ENCODE peak calls at places on chromosomes 5 and 9, in four cellular contexts. One of them, this sample, is unnamed.

GRCh38 chr5:150180241-150181027 is 9.4 kb upstream of the SLC6A7 start:
- DNase-seq in stimulated activated CD4-positive, alpha-beta T cell treated with anti-CD3 and anti-CD28 coated beads, TNF-alpha, amount 100 ng/mL, for 48 hours: no peak
- DNase-seq in WTC11: no peak
- DNase-seq in IMR-90: peak
- DNase-seq in this sample: no peak

GRCh38 chr9:133892193-133892920 is 99.8 kb downstream of the VAV2 start:
- DNase-seq in stimulated activated CD4-positive, alpha-beta T cell treated with anti-CD3 and anti-CD28 coated beads, TNF-alpha, amount 100 ng/mL, for 48 hours: no peak
- DNase-seq in WTC11: no peak
- DNase-seq in IMR-90: no peak
- DNase-seq in this sample: no peak

GRCh38 chr9:121673576-121673975 is 22.1 kb downstream of the DAB2IP start:
- DNase-seq in stimulated activated CD4-positive, alpha-beta T cell treated with anti-CD3 and anti-CD28 coated beads, TNF-alpha, amount 100 ng/mL, for 48 hours: no peak
- DNase-seq in WTC11: no peak
- DNase-seq in IMR-90: no peak
- DNase-seq in this sample: no peak

GRCh38 chr5:8184455-8185063 is 315.6 kb downstream of the MTRR start:
- DNase-seq in stimulated activated CD4-positive, alpha-beta T cell treated with anti-CD3 and anti-CD28 coated beads, TNF-alpha, amount 100 ng/mL, for 48 hours: peak
- DNase-seq in WTC11: peak
- DNase-seq in IMR-90: peak
- DNase-seq in this sample: no peak

GRCh38 chr9:87554177-87554940 is 56.7 kb downstream of the DAPK1 start:
- DNase-seq in stimulated activated CD4-positive, alpha-beta T cell treated with anti-CD3 and anti-CD28 coated beads, TNF-alpha, amount 100 ng/mL, for 48 hours: no peak
- DNase-seq in WTC11: no peak
- DNase-seq in IMR-90: no peak
- DNase-seq in this sample: no peak

GRCh38 chr9:5834214-5834613 is 1.3 kb upstream of the ERMP1 start:
- DNase-seq in stimulated activated CD4-positive, alpha-beta T cell treated with anti-CD3 and anti-CD28 coated beads, TNF-alpha, amount 100 ng/mL, for 48 hours: no peak
- DNase-seq in WTC11: no peak
- DNase-seq in IMR-90: no peak
- DNase-seq in this sample: no peak

GRCh38 chr5:38831909-38832308 is 13.9 kb upstream of the OSMR start:
- DNase-seq in stimulated activated CD4-positive, alpha-beta T cell treated with anti-CD3 and anti-CD28 coated beads, TNF-alpha, amount 100 ng/mL, for 48 hours: no peak
- DNase-seq in WTC11: peak
- DNase-seq in IMR-90: peak
- DNase-seq in this sample: no peak

GRCh38 chr5:71859515-71859914 is 140.4 kb downstream of the CARTPT start:
- DNase-seq in stimulated activated CD4-positive, alpha-beta T cell treated with anti-CD3 and anti-CD28 coated beads, TNF-alpha, amount 100 ng/mL, for 48 hours: no peak
- DNase-seq in WTC11: no peak
- DNase-seq in IMR-90: no peak
- DNase-seq in this sample: no peak

GRCh38 chr9:111038336-111039202 is at the start of gene LPAR1:
- DNase-seq in stimulated activated CD4-positive, alpha-beta T cell treated with anti-CD3 and anti-CD28 coated beads, TNF-alpha, amount 100 ng/mL, for 48 hours: no peak
- DNase-seq in WTC11: peak
- DNase-seq in IMR-90: peak
- DNase-seq in this sample: no peak

GRCh38 chr5:27906911-27907590 is 868.7 kb upstream of the CDH9 start:
- DNase-seq in stimulated activated CD4-positive, alpha-beta T cell treated with anti-CD3 and anti-CD28 coated beads, TNF-alpha, amount 100 ng/mL, for 48 hours: no peak
- DNase-seq in WTC11: no peak
- DNase-seq in IMR-90: no peak
- DNase-seq in this sample: no peak

GRCh38 chr9:135038826-135039225 is 48.6 kb upstream of the OLFM1 start:
- DNase-seq in stimulated activated CD4-positive, alpha-beta T cell treated with anti-CD3 and anti-CD28 coated beads, TNF-alpha, amount 100 ng/mL, for 48 hours: no peak
- DNase-seq in WTC11: no peak
- DNase-seq in IMR-90: no peak
- DNase-seq in this sample: no peak

GRCh38 chr5:170363671-170364070 is 25.5 kb downstream of the KCNMB1 start:
- DNase-seq in stimulated activated CD4-positive, alpha-beta T cell treated with anti-CD3 and anti-CD28 coated beads, TNF-alpha, amount 100 ng/mL, for 48 hours: no peak
- DNase-seq in WTC11: no peak
- DNase-seq in IMR-90: no peak
- DNase-seq in this sample: no peak

GRCh38 chr9:72305102-72305546 is 59.9 kb downstream of the ZFAND5 start:
- DNase-seq in stimulated activated CD4-positive, alpha-beta T cell treated with anti-CD3 and anti-CD28 coated beads, TNF-alpha, amount 100 ng/mL, for 48 hours: no peak
- DNase-seq in WTC11: peak
- DNase-seq in IMR-90: peak
- DNase-seq in this sample: no peak

GRCh38 chr5:145347026-145347616 is 488.0 kb downstream of the PRELID2 start:
- DNase-seq in stimulated activated CD4-positive, alpha-beta T cell treated with anti-CD3 and anti-CD28 coated beads, TNF-alpha, amount 100 ng/mL, for 48 hours: no peak
- DNase-seq in WTC11: no peak
- DNase-seq in IMR-90: peak
- DNase-seq in this sample: no peak

GRCh38 chr5:130937046-130937445 is 228.0 kb downstream of the HINT1 start:
- DNase-seq in stimulated activated CD4-positive, alpha-beta T cell treated with anti-CD3 and anti-CD28 coated beads, TNF-alpha, amount 100 ng/mL, for 48 hours: no peak
- DNase-seq in WTC11: no peak
- DNase-seq in IMR-90: no peak
- DNase-seq in this sample: no peak

GRCh38 chr9:131382850-131383729 is 10.8 kb upstream of the PRRC2B start:
- DNase-seq in stimulated activated CD4-positive, alpha-beta T cell treated with anti-CD3 and anti-CD28 coated beads, TNF-alpha, amount 100 ng/mL, for 48 hours: no peak
- DNase-seq in WTC11: peak
- DNase-seq in IMR-90: peak
- DNase-seq in this sample: no peak

GRCh38 chr5:141420855-141421488 is at the start of gene PCDHGA11:
- DNase-seq in stimulated activated CD4-positive, alpha-beta T cell treated with anti-CD3 and anti-CD28 coated beads, TNF-alpha, amount 100 ng/mL, for 48 hours: no peak
- DNase-seq in WTC11: peak
- DNase-seq in IMR-90: peak
- DNase-seq in this sample: no peak

GRCh38 chr5:17373406-17374110 is 124.5 kb upstream of the TAF11L2 start:
- DNase-seq in stimulated activated CD4-positive, alpha-beta T cell treated with anti-CD3 and anti-CD28 coated beads, TNF-alpha, amount 100 ng/mL, for 48 hours: no peak
- DNase-seq in WTC11: no peak
- DNase-seq in IMR-90: no peak
- DNase-seq in this sample: no peak

GRCh38 chr5:1033606-1034420 is 25.2 kb downstream of the NKD2 start:
- DNase-seq in stimulated activated CD4-positive, alpha-beta T cell treated with anti-CD3 and anti-CD28 coated beads, TNF-alpha, amount 100 ng/mL, for 48 hours: no peak
- DNase-seq in WTC11: no peak
- DNase-seq in IMR-90: no peak
- DNase-seq in this sample: no peak

GRCh38 chr5:112772095-112772494 is 34.4 kb downstream of the APC start:
- DNase-seq in stimulated activated CD4-positive, alpha-beta T cell treated with anti-CD3 and anti-CD28 coated beads, TNF-alpha, amount 100 ng/mL, for 48 hours: no peak
- DNase-seq in WTC11: no peak
- DNase-seq in IMR-90: peak
- DNase-seq in this sample: no peak

GRCh38 chr9:133955821-133956411 is 36.2 kb downstream of the VAV2 start:
- DNase-seq in stimulated activated CD4-positive, alpha-beta T cell treated with anti-CD3 and anti-CD28 coated beads, TNF-alpha, amount 100 ng/mL, for 48 hours: peak
- DNase-seq in WTC11: peak
- DNase-seq in IMR-90: peak
- DNase-seq in this sample: no peak

GRCh38 chr5:139439013-139439903 is at the start of gene DNAJC18:
- DNase-seq in stimulated activated CD4-positive, alpha-beta T cell treated with anti-CD3 and anti-CD28 coated beads, TNF-alpha, amount 100 ng/mL, for 48 hours: peak
- DNase-seq in WTC11: peak
- DNase-seq in IMR-90: peak
- DNase-seq in this sample: peak

GRCh38 chr9:97478301-97478981 is 23.0 kb upstream of the TMOD1 start:
- DNase-seq in stimulated activated CD4-positive, alpha-beta T cell treated with anti-CD3 and anti-CD28 coated beads, TNF-alpha, amount 100 ng/mL, for 48 hours: no peak
- DNase-seq in WTC11: no peak
- DNase-seq in IMR-90: no peak
- DNase-seq in this sample: no peak

GRCh38 chr9:131264231-131264630 is 12.1 kb downstream of the FAM78A start:
- DNase-seq in stimulated activated CD4-positive, alpha-beta T cell treated with anti-CD3 and anti-CD28 coated beads, TNF-alpha, amount 100 ng/mL, for 48 hours: no peak
- DNase-seq in WTC11: no peak
- DNase-seq in IMR-90: no peak
- DNase-seq in this sample: no peak

GRCh38 chr5:106894964-106895363 is 775.8 kb downstream of the EFNA5 start:
- DNase-seq in stimulated activated CD4-positive, alpha-beta T cell treated with anti-CD3 and anti-CD28 coated beads, TNF-alpha, amount 100 ng/mL, for 48 hours: no peak
- DNase-seq in WTC11: no peak
- DNase-seq in IMR-90: peak
- DNase-seq in this sample: no peak

GRCh38 chr9:116569111-116569510 is 118.0 kb upstream of the TRIM32 start:
- DNase-seq in stimulated activated CD4-positive, alpha-beta T cell treated with anti-CD3 and anti-CD28 coated beads, TNF-alpha, amount 100 ng/mL, for 48 hours: no peak
- DNase-seq in WTC11: no peak
- DNase-seq in IMR-90: no peak
- DNase-seq in this sample: no peak

GRCh38 chr9:21970800-21971620 is 23.2 kb downstream of the CDKN2A start:
- DNase-seq in stimulated activated CD4-positive, alpha-beta T cell treated with anti-CD3 and anti-CD28 coated beads, TNF-alpha, amount 100 ng/mL, for 48 hours: no peak
- DNase-seq in WTC11: no peak
- DNase-seq in IMR-90: no peak
- DNase-seq in this sample: no peak

GRCh38 chr5:31047007-31047406 is 146.5 kb upstream of the CDH6 start:
- DNase-seq in stimulated activated CD4-positive, alpha-beta T cell treated with anti-CD3 and anti-CD28 coated beads, TNF-alpha, amount 100 ng/mL, for 48 hours: no peak
- DNase-seq in WTC11: no peak
- DNase-seq in IMR-90: no peak
- DNase-seq in this sample: no peak

GRCh38 chr5:149857499-149857898 is 87.1 kb downstream of the PDE6A start:
- DNase-seq in stimulated activated CD4-positive, alpha-beta T cell treated with anti-CD3 and anti-CD28 coated beads, TNF-alpha, amount 100 ng/mL, for 48 hours: no peak
- DNase-seq in WTC11: no peak
- DNase-seq in IMR-90: no peak
- DNase-seq in this sample: no peak

This sample was measured in stimulated activated CD8-positive, alpha-beta memory T cell treated with anti-CD3 and anti-CD28 coated beads, Interleukin-4, amount 100 ng/mL, for 24 hours.